ENCODE peak calls at places on chromosome 9, in ten cellular contexts. I is fibroblast of lung, M is transverse colon, C is breast epithelium, Z is pancreas, X is PC-9, Y is mucosa of descending colon, J is testis, L is cardiac muscle cell, P is colonic mucosa. V is an unnamed sample. For H3K36me3, the result is how much of the 10 kb centered on the place peaks cover.

GRCh38 chr9:27485158-27485557 is 38.9 kb upstream of the IFNK start:
- DNase-seq in L (no peak), X (no peak), C (no peak), M (no peak), Z (no peak), J (no peak), P (no peak), Y (no peak), I (no peak), V (no peak)

GRCh38 chr9:94799578-94800264 is 73.2 kb downstream of the AOPEP start:
- DNase-seq in M (no peak), P (no peak), C (no peak), X (peak), I (peak), Y (no peak), J (no peak), Z (no peak), L (peak), V (no peak)

GRCh38 chr9:93252116-93252780 is 68.3 kb downstream of the WNK2 start:
- DNase-seq in X (no peak), Y (peak), Z (peak), C (peak), L (no peak), J (no peak), I (no peak), M (no peak), P (no peak), V (no peak)

GRCh38 chr9:105219291-105219805 is 25.1 kb upstream of the SLC44A1 start:
- DNase-seq in P (no peak), J (no peak), M (no peak), Z (no peak), C (no peak), Y (no peak), I (peak), L (peak), X (no peak), V (no peak)

GRCh38 chr9:34651286-34651685 is 699 bp upstream of the IL11RA start:
- DNase-seq in Y (peak), J (peak), Z (no peak), P (peak), I (peak), C (peak), M (peak), L (peak), X (no peak), V (no peak)

GRCh38 chr9:20526500-20527319 is 95.6 kb downstream of the MLLT3 start:
- DNase-seq in Y (no peak), C (no peak), L (peak), I (peak), Z (no peak), P (no peak), M (no peak), J (no peak), X (no peak), V (no peak)

GRCh38 chr9:95649801-95650213 is 133.0 kb upstream of the PTCH1 start:
- DNase-seq in X (no peak), C (peak), P (no peak), Y (no peak), J (no peak), Z (no peak), M (no peak), L (no peak), I (no peak), V (no peak)

GRCh38 chr9:84781431-84781830 is 111.9 kb downstream of the NTRK2 start:
- DNase-seq in Y (no peak), C (no peak), J (peak), I (peak), P (no peak), X (no peak), L (peak), M (no peak), Z (no peak), V (no peak)

GRCh38 chr9:137314561-137315560 is 12.8 kb upstream of the NRARP start:
- DNase-seq in C (no peak), Z (peak), I (no peak), L (no peak), M (no peak), P (no peak), Y (peak), X (no peak), J (no peak), V (peak)

GRCh38 chr9:115250646-115251045 is 132.7 kb upstream of the TNC start:
- DNase-seq in X (peak), P (no peak), Z (no peak), M (no peak), J (no peak), Y (no peak), I (peak), L (peak), C (no peak), V (no peak)

GRCh38 chr9:95104088-95104960 is 213.2 kb downstream of the FANCC start:
- DNase-seq in L (peak), J (no peak), I (no peak), Z (no peak), X (no peak), Y (no peak), P (no peak), M (no peak), C (no peak), V (no peak)

GRCh38 chr9:12091865-12092527 is 601.2 kb upstream of the TYRP1 start:
- DNase-seq in C (no peak), L (no peak), M (no peak), P (no peak), X (no peak), Y (no peak), J (no peak), Z (no peak), I (no peak), V (no peak)

GRCh38 chr9:109471994-109472393 is 26.1 kb downstream of the PTPN3 start:
- DNase-seq in Y (no peak), I (no peak), P (no peak), M (no peak), C (no peak), Z (no peak), X (no peak), J (no peak), L (no peak), V (no peak)

GRCh38 chr9:130138791-130139190 is 33.4 kb upstream of the NCS1 start:
- DNase-seq in Z (no peak), J (peak), C (peak), X (no peak), I (peak), P (no peak), Y (no peak), M (peak), L (peak), V (peak)

GRCh38 chr9:113309204-113309813 is 6.1 kb upstream of the RNF183 start:
- DNase-seq in J (peak), Z (no peak), L (peak), P (peak), I (peak), M (peak), Y (no peak), X (peak), C (no peak), V (no peak)

GRCh38 chr9:84140535-84141101 is 160.0 kb downstream of the RMI1 start:
- DNase-seq in I (peak), P (peak), J (peak), L (peak), M (peak), X (no peak), Y (peak), C (no peak), Z (peak), V (no peak)

GRCh38 chr9:99835581-99835980 is 13.9 kb downstream of the NR4A3 start:
- DNase-seq in J (no peak), C (no peak), X (no peak), M (no peak), P (no peak), Y (no peak), I (no peak), L (no peak), Z (no peak), V (no peak)

GRCh38 chr9:21764736-21765245 is 37.6 kb upstream of the MTAP start:
- DNase-seq in Z (no peak), I (no peak), C (no peak), P (no peak), J (no peak), M (no peak), X (no peak), L (peak), Y (no peak), V (no peak)

GRCh38 chr9:87478211-87478992 is 19.3 kb upstream of the DAPK1 start:
- DNase-seq in Z (no peak), L (no peak), Y (no peak), C (no peak), J (no peak), M (no peak), P (no peak), I (no peak), X (no peak), V (no peak)

GRCh38 chr9:119768266-119768665 is 399.0 kb upstream of the BRINP1 start:
- DNase-seq in Y (no peak), I (no peak), J (no peak), X (no peak), L (no peak), M (no peak), Z (no peak), P (no peak), C (no peak), V (no peak)

GRCh38 chr9:110258671-110259070 is 2.4 kb upstream of the TXN start:
- DNase-seq in Y (no peak), X (no peak), Z (no peak), L (no peak), C (no peak), I (no peak), J (no peak), P (no peak), M (no peak), V (no peak)

GRCh38 chr9:107480386-107480789 is 9.2 kb downstream of the KLF4 start:
- DNase-seq in P (peak), J (peak), X (peak), C (peak), Z (no peak), M (no peak), Y (no peak), L (peak), I (peak), V (peak)

GRCh38 chr9:72633966-72634365 is 112.6 kb downstream of the TMC1 start:
- DNase-seq in I (peak), Y (no peak), C (no peak), M (no peak), J (no peak), L (peak), P (no peak), Z (no peak), X (no peak), V (no peak)

GRCh38 chr9:18896531-18897179 is 136.4 kb downstream of the SAXO1 start:
- DNase-seq in P (no peak), C (no peak), Z (no peak), M (no peak), Y (no peak), L (no peak), I (no peak), J (no peak), X (no peak), V (no peak)

GRCh38 chr9:127311239-127311741 is 46.7 kb downstream of the GARNL3 start:
- DNase-seq in L (peak), Z (no peak), Y (no peak), I (peak), J (peak), X (peak), P (peak), C (no peak), M (peak), V (no peak)

GRCh38 chr9:116193636-116194035 is 40.0 kb downstream of the PAPPA start:
- DNase-seq in Z (no peak), X (no peak), I (peak), P (no peak), C (no peak), J (no peak), M (no peak), L (peak), Y (no peak), V (no peak)

GRCh38 chr9:84340535-84340934 is at the start of gene SLC28A3:
- DNase-seq in I (no peak), Z (no peak), P (peak), X (peak), Y (peak), M (peak), C (peak), J (no peak), L (no peak), V (no peak)

GRCh38 chr9:82982271-82982880 is 80.6 kb downstream of the RASEF start:
- DNase-seq in Z (no peak), M (no peak), L (no peak), J (no peak), P (no peak), I (no peak), X (no peak), Y (no peak), C (no peak), V (no peak)

GRCh38 chr9:37392272-37392671 is 30.2 kb upstream of the GRHPR start:
- DNase-seq in Z (no peak), P (no peak), C (no peak), J (peak), M (no peak), I (no peak), Y (no peak), X (no peak), L (no peak), V (no peak)

GRCh38 chr9:37395663-37396062 is 26.8 kb upstream of the GRHPR start:
- DNase-seq in X (no peak), C (no peak), L (no peak), M (no peak), Z (no peak), P (no peak), Y (no peak), J (no peak), I (no peak), V (no peak)

GRCh38 chr9:37386988-37387387 is 35.5 kb upstream of the GRHPR start:
- DNase-seq in X (no peak), Y (no peak), L (no peak), M (no peak), P (no peak), C (no peak), Z (no peak), J (no peak), I (no peak), V (no peak)

GRCh38 chr9:37395229-37395628 is 27.3 kb upstream of the GRHPR start:
- DNase-seq in J (no peak), X (no peak), P (no peak), C (no peak), M (no peak), Y (no peak), Z (no peak), L (no peak), I (no peak), V (no peak)

DNA sequence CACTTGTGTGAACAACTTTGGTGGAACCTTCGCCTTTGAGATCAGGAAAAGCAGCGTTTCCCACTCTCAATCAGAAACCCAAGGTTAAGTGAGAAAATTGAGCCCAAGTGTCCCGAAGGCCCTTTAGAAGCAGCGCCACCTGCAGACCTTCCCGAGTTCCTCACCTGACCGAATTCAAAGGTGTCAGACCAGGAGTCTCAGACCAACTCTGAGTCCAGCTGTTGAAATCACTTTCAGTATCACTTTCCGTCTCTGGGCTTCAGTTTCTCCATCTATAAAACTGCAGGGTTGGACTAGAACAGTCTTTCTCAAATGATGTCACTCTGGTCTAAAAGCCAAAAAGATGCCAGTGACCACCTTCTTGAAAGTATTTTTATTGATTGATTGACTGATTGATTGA is 31.7 kb upstream of the GRHPR start:
- DNase-seq in M (peak), Y (peak), Z (no peak), P (peak), L (peak), C (no peak), I (no peak), J (no peak), X (peak), V (no peak)
- TF ChIP-seq CTCF in M (peak), Y (peak), Z (peak), P (peak), L (peak), C (no peak), I (peak), J (no peak), X (peak), V (peak)

GRCh38 chr9:124929464-124929863 is 11.4 kb downstream of the GOLGA1 start:
- DNase-seq in X (no peak), Y (no peak), M (no peak), J (no peak), P (no peak), Z (no peak), I (no peak), C (no peak), L (no peak), V (no peak)
- H3K36me3 ChIP-seq in X (under half), Y (under half), M (half or more), J (under half), P (under half), Z (under half), I (under half), C (under half), L (under half), V (half or more)

GRCh38 chr9:125470767-125471580 is 209.3 kb downstream of the GAPVD1 start:
- DNase-seq in X (no peak), J (no peak), L (no peak), C (no peak), I (no peak), P (no peak), Z (no peak), Y (no peak), M (no peak), V (no peak)
- TF ChIP-seq CTCF in X (no peak), J (no peak), L (no peak), C (no peak), I (no peak), P (no peak), Z (no peak), Y (no peak), M (no peak), V (no peak)

DNA sequence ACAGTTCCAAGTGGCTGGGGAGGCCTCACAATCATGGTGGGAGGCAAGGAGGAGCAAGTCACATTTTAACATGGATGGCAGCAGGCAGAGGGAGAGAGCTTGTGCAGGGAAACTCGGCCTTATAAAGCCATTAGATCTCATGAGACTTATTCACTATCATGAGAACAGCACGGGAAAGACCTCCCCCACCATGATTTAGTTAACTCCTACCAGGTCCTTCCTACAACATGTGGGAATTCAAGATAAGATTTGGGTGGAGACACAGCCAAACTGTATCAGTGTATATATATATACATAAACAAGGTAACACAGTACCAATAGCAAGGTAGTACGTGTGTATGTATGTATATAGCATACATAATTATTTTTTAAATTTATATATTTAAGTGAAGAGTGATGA is 50.9 kb downstream of the NFX1 start:
- DNase-seq in C (no peak), Z (no peak), J (no peak), I (no peak), X (no peak), M (no peak), P (no peak), L (no peak), Y (no peak), V (no peak)
- H3K36me3 ChIP-seq in C (under half), Z (half or more), J (under half), I (under half), X (under half), M (half or more), P (under half), L (half or more), Y (under half), V (half or more)

GRCh38 chr9:25350011-25350410 is 328.2 kb downstream of the TUSC1 start:
- DNase-seq in C (no peak), J (no peak), Y (no peak), X (no peak), L (no peak), I (no peak), P (no peak), M (no peak), Z (no peak), V (no peak)
- TF ChIP-seq CTCF in C (no peak), J (no peak), Y (no peak), X (peak), L (no peak), I (no peak), P (no peak), M (no peak), Z (no peak), V (no peak)

GRCh38 chr9:98482248-98482647 is 226.5 kb downstream of the GABBR2 start:
- DNase-seq in I (no peak), C (no peak), X (no peak), P (no peak), M (no peak), L (peak), Y (no peak), J (no peak), Z (no peak), V (no peak)

GRCh38 chr9:98481676-98482075 is 226.2 kb upstream of the TBC1D2 start:
- DNase-seq in L (no peak), I (no peak), M (no peak), P (no peak), C (no peak), J (no peak), Y (no peak), Z (no peak), X (no peak), V (no peak)

GRCh38 chr9:98479967-98480847 is 224.8 kb upstream of the TBC1D2 start:
- DNase-seq in I (no peak), J (no peak), Y (no peak), X (peak), C (no peak), Z (no peak), M (no peak), P (no peak), L (no peak), V (no peak)

GRCh38 chr9:98479449-98479848 is 224.0 kb upstream of the TBC1D2 start:
- DNase-seq in L (no peak), P (no peak), Y (no peak), Z (no peak), C (no peak), X (no peak), I (no peak), M (no peak), J (no peak), V (no peak)

GRCh38 chr9:98477884-98478283 is 222.4 kb upstream of the TBC1D2 start:
- DNase-seq in L (no peak), J (no peak), Y (no peak), X (no peak), I (no peak), C (no peak), M (no peak), Z (no peak), P (no peak), V (no peak)
- H3K36me3 ChIP-seq in L (under half), J (under half), Y (under half), X (under half), I (under half), C (under half), M (under half), Z (under half), P (under half), V (under half)

DNA sequence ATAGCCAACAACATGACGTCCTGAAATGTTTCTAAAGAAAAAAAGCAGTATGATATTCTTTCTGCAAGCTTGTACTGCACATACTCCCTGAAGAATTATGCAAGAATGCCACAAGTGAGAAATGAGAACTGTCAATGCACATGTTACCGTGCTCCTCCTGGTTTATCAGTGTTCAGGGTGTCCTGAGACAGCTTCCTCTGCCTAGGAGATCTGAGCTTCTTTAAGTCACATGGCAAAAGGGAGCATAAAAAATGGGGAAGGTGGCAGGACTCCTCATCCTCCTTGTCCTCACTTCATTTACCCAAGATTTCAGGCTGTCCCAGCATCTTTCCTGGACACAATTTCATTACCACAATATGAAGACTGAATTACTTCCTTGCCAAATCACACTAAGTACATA is 238.2 kb downstream of the GLIS3 start:
- DNase-seq in X (no peak), J (no peak), P (no peak), M (no peak), L (no peak), C (no peak), Z (no peak), Y (no peak), I (no peak), V (no peak)
- TF ChIP-seq CTCF in X (no peak), J (no peak), P (no peak), M (no peak), L (no peak), C (no peak), Z (no peak), Y (no peak), I (no peak), V (no peak)

GRCh38 chr9:134026561-134026960 is 1.3 kb downstream of the BRD3OS start:
- DNase-seq in M (peak), J (no peak), L (no peak), Z (no peak), P (no peak), C (peak), X (no peak), Y (peak), I (no peak), V (no peak)

GRCh38 chr9:134025606-134026541 is 593 bp downstream of the BRD3OS start:
- DNase-seq in Y (peak), X (peak), Z (peak), L (peak), P (peak), J (peak), M (peak), I (peak), C (peak), V (peak)

GRCh38 chr9:134027561-134027960 is 2.3 kb downstream of the BRD3OS start:
- DNase-seq in P (no peak), J (no peak), X (no peak), I (no peak), L (no peak), Y (no peak), M (no peak), Z (peak), C (no peak), V (no peak)

GRCh38 chr9:134028076-134028475 is 2.8 kb downstream of the BRD3OS start:
- DNase-seq in I (no peak), M (no peak), Z (peak), C (no peak), J (no peak), Y (no peak), P (no peak), X (no peak), L (no peak), V (no peak)

GRCh38 chr9:134026981-134027380 is 1.7 kb downstream of the BRD3OS start:
- DNase-seq in P (no peak), C (no peak), L (no peak), M (no peak), Z (no peak), Y (no peak), I (no peak), J (no peak), X (no peak), V (no peak)
- H3K36me3 ChIP-seq in P (under half), C (under half), L (under half), M (under half), Z (under half), Y (under half), I (under half), J (under half), X (under half), V (under half)